ENCODE peak calls at places on chromosomes 6 and 20, in nine cellular contexts. U, I, X, K, D, T, C, Z and V are unnamed samples.

GRCh38 chr6:157381631-157382621 is 936 bp downstream of the ZDHHC14 start:
- DNase-seq in K (peak; percentile 66), I (peak; percentile 86), C (peak; percentile 50), X (peak; percentile 28), D (peak; percentile 52), Z (peak; percentile 63), U (peak; percentile 64), T (peak; percentile 58), V (peak; percentile 74)

GRCh38 chr20:47792021-47792618 is 6.8 kb upstream of the SULF2 start:
- DNase-seq in K (peak; percentile 64), X (no peak), I (no peak), D (peak; percentile 88), Z (no peak), T (peak; percentile 98), U (no peak), C (peak; percentile 77), V (peak; percentile 84)

GRCh38 chr6:52284131-52284459 is 447 bp downstream of the MCM3 start:
- DNase-seq in Z (peak; percentile 78), C (peak; percentile 21), U (peak; percentile 43), D (peak; percentile 40), T (peak; percentile 25), X (no peak), I (no peak), K (peak; percentile 29), V (peak; percentile 60)

GRCh38 chr6:161001421-161001820 is 9.9 kb downstream of the MAP3K4 start:
- DNase-seq in X (no peak), D (no peak), Z (no peak), U (no peak), K (no peak), C (peak; percentile 20), T (no peak), I (no peak), V (no peak)

GRCh38 chr6:3421763-3422456 is 34.9 kb downstream of the SLC22A23 start:
- DNase-seq in C (no peak), Z (no peak), X (no peak), I (no peak), K (no peak), U (no peak), T (peak; percentile 83), D (no peak), V (no peak)

GRCh38 chr6:16322666-16323312 is 84.4 kb downstream of the GMPR start:
- DNase-seq in K (peak; percentile 55), Z (no peak), T (peak; percentile 95), C (peak; percentile 21), X (no peak), U (no peak), I (no peak), D (no peak), V (peak; percentile 89)

GRCh38 chr20:52824494-52825216 is 147.5 kb upstream of the TSHZ2 start:
- DNase-seq in C (no peak), T (no peak), Z (no peak), D (no peak), I (no peak), X (no peak), K (no peak), U (no peak), V (no peak)

GRCh38 chr6:105474234-105474633 is 71.4 kb upstream of the PREP start:
- DNase-seq in X (no peak), Z (no peak), I (no peak), D (no peak), U (no peak), T (peak; percentile 30), C (no peak), K (no peak), V (no peak)

GRCh38 chr6:156662025-156662445 is 115.1 kb upstream of the ARID1B start:
- DNase-seq in U (peak; percentile 41), C (no peak), T (no peak), K (no peak), D (no peak), X (peak; percentile 61), I (no peak), Z (peak; percentile 25), V (no peak)

GRCh38 chr6:79250107-79250514 is 15.6 kb upstream of the HMGN3 start:
- DNase-seq in Z (no peak), X (no peak), K (no peak), I (no peak), D (no peak), U (no peak), C (no peak), T (no peak), V (no peak)

GRCh38 chr6:42140756-42141602 is 1.4 kb downstream of the C6orf132 start:
- DNase-seq in Z (no peak), I (no peak), K (no peak), C (peak; percentile 34), U (no peak), D (no peak), T (peak; percentile 23), X (no peak), V (no peak)

GRCh38 chr20:63765082-63765873 is 25.7 kb downstream of the SLC2A4RG start:
- DNase-seq in T (no peak), K (no peak), C (no peak), U (no peak), D (no peak), I (peak; percentile 33), X (no peak), Z (no peak), V (no peak)

GRCh38 chr6:89932245-89932802 is 38.1 kb downstream of the GJA10 start:
- DNase-seq in D (no peak), Z (no peak), C (no peak), X (no peak), T (no peak), U (no peak), I (no peak), K (no peak), V (no peak)

DNA sequence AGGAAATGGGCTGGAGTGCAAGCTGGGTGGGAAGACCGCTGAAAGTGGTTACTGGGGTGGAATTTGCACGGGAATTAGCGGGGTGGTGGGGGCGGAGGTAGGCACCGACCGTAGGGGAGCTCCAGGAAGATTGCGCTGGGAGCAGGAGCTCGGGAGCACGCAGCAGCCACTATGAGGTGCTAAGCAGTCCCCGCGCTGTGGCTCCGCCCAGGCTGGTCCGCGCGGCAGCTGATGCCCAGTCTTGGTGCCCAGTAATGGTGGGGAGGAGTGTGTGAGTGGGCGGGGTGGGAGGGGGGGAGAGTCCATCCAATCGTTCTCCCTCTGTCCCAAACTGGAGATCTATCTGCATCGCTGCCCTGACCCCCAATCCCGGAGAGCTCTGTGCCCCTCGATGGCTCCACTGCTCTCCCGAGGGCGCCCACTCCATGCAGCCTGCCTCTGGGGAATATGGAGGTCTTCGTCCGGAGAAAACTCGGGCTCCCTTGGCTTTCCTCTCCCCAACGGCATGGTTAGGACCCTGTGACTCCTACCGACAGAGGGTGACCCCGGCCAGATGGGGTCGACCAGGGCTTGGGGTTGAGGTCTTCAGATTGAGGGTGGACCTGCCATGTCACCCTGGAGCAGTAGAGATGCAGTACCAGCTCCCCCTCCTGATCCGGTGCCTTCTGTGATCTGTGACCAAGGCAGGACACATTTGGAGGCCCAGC is 5.3 kb downstream of the TP53TG5 start:
- DNase-seq in I (peak; percentile 85), C (no peak), Z (no peak), K (no peak), T (no peak), X (no peak), D (no peak), U (peak; percentile 53), V (peak; percentile 84)
- H3K4me3 ChIP-seq in I (peak overlapping the region; percentile 45), C (peak overlapping the region; percentile 33), Z (no peak overlapping the region), K (peak overlapping the region; percentile 74), T (no peak overlapping the region), X (no peak overlapping the region), D (peak overlapping the region; percentile 45), U (peak overlapping the region; percentile 48), V (peak overlapping the region; percentile 37)

DNA sequence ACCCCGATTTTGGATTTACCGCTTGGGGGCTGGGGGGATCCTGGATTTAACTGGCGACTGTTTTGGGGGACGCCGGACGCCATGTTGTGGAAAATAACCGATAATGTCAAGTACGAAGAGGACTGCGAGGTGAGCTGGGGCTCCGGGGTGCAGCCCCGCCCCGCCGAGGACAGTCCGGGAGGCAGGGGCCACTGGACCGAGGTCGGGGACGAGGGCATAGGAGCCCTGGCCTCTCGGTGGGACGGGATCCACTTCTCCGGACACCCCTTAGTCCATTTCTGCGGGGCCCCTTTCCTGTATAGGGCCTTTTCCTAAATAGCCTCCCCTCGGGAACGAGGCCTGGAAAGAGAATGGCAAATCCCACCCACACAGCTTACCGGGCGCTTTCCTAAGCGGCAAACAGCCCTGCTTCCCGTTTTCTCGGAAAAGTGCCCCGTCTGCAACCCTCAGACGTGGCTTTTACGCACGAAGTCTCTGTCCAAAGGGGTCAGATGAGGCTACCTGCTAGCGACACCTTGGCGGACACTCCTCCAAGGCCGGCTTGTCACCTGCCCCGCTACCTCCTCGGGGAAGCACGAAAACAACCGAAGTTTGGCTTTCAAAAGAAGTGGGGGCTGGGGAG is 469 bp downstream of the TFAP2C start:
- DNase-seq in Z (no peak), D (no peak), C (peak; percentile 17), U (no peak), K (no peak), X (peak; percentile 36), I (no peak), T (no peak), V (no peak)
- H3K4me1 ChIP-seq in Z (peaks cover 6% of the 10 kb centered on the region), D (peaks cover 7% of the 10 kb centered on the region), C (no peaks in the 10 kb centered on the region), U (peaks cover 5% of the 10 kb centered on the region), K (peaks cover 64% of the 10 kb centered on the region), X (peaks cover 31% of the 10 kb centered on the region), I (peaks cover 30% of the 10 kb centered on the region), T (no peaks in the 10 kb centered on the region), V (no peaks in the 10 kb centered on the region)

DNA sequence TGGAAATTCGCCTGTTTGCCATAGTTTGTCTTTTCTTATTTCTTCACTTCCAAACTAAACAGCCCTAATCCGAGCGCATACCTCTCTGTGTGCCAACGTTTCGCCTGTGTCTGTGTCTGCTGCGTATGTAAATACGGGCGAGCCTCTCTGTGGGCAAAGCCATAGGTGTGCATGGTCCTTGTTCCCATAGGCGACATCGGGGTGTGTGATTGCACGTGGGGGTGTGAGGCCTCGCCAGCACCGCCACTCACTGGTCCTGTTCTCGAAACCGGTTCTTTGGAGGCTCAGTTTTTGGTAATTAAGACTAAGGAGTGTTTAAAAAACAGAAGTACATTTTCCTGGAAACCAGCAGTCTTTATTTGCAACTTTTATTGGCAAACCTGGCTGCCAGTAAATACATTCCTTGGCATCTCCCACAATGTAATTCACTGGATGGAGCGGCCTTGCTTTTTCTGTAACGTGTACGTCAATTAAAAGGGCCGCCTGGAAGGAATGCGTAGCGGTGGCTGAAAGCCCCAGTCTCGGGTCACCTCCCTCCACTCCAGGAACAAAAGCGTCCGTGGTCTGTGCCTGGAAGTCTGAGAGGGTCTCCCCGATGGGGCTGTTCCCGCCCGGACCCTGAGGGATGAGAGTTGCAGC is 5.9 kb upstream of the FOXC1 start:
- DNase-seq in U (no peak), K (no peak), I (no peak), D (no peak), Z (no peak), T (no peak), C (peak; percentile 40), X (no peak), V (peak; percentile 70)
- H3K4me3 ChIP-seq in U (peak overlapping the region; percentile 47), K (peak overlapping the region; percentile 65), I (peak overlapping the region; percentile 36), D (no peak overlapping the region), Z (peak overlapping the region; percentile 46), T (no peak overlapping the region), C (peak overlapping the region; percentile 26), X (peak overlapping the region; percentile 54), V (no peak overlapping the region)

DNA sequence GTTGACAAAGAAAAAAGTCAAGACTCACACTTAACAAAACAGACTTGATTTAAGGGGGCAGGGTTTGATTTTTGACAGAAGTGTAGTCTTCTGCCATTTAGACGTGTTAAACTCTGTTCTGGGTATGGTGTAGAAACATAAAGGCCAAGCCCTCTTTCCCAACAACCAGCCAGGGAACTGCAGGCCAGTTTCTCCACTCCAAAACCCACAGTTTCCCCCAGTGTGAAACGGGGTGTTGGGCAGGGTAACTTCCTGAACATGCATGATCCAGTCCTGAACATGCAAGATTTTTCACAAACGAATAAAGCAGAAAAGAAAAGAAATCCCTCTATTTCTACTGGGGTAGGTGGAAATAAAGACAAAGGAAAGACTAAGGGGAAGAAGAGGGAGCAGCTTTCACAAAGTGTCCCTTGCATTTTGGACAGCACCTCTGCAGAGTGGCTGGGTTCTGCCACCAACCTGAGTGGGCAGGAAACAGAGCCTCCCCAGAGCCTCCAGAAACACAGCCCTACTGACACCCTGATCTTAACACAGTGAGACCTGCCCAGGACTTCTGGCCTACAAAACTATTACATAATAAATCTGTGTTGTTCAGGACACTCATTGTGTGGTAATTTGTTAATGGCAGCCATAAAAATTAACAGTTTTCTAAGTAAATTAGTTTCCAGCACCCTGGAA is 7.4 kb downstream of the APMAP start:
- DNase-seq in Z (no peak), T (no peak), D (no peak), C (no peak), I (no peak), X (no peak), U (no peak), K (no peak), V (no peak)
- H3K4me1 ChIP-seq in Z (no peaks in the 10 kb centered on the region), T (no peaks in the 10 kb centered on the region), D (peaks cover 1% of the 10 kb centered on the region), C (no peaks in the 10 kb centered on the region), I (peaks cover 96% of the 10 kb centered on the region), X (no peaks in the 10 kb centered on the region), U (no peaks in the 10 kb centered on the region), K (peaks cover 29% of the 10 kb centered on the region), V (no peaks in the 10 kb centered on the region)